ENCODE peak calls at places on chromosomes 16 and 17, in seven cellular contexts. L is AG04450, E is fibroblast of pulmonary artery, C is mesothelial cell of epicardium, I is ascending aorta, X is cardiac muscle cell, G is heart left ventricle. W is an unnamed sample.
A peak's percentile ranks its signal among the peaks of the same experiment; 100 is the strongest.

GRCh38 chr17:71055128-71055527 is 885.8 kb downstream of the KCNJ2 start:
- DNase-seq in X (no peak), G (no peak), I (no peak), C (no peak), L (peak; percentile 3), E (peak; percentile 33), W (no peak)

GRCh38 chr17:309361-309888 is 43.2 kb downstream of the RPH3AL start:
- DNase-seq in E (no peak), X (peak; percentile 61), C (peak; percentile 60), L (no peak), I (no peak), G (peak; percentile 25), W (no peak)

GRCh38 chr17:28807925-28808641 is 34.5 kb downstream of the FAM222B start:
- DNase-seq in G (no peak), I (no peak), L (peak; percentile 66), X (no peak), E (peak; percentile 86), C (no peak), W (no peak)

GRCh38 chr17:4881761-4882555 is 17.4 kb upstream of the C17orf107 start:
- DNase-seq in G (no peak), I (no peak), L (no peak), X (peak; percentile 76), E (peak; percentile 46), C (peak; percentile 78), W (peak; percentile 81)

GRCh38 chr16:31273676-31274075 is 13.9 kb downstream of the ITGAM start:
- DNase-seq in X (no peak), C (no peak), G (no peak), E (no peak), I (no peak), L (no peak), W (no peak)

GRCh38 chr17:58577696-58578095 is 63.3 kb upstream of the MTMR4 start:
- DNase-seq in X (peak; percentile 71), G (peak; percentile 46), E (peak; percentile 71), C (no peak), I (no peak), L (no peak), W (peak; percentile 58)

GRCh38 chr17:21169496-21169895 is 42.7 kb downstream of the DHRS7B start:
- DNase-seq in I (no peak), C (peak; percentile 19), G (no peak), X (peak; percentile 58), E (no peak), L (no peak), W (no peak)

GRCh38 chr16:6656760-6657159 is 675.9 kb upstream of the RBFOX1 start:
- DNase-seq in L (no peak), G (no peak), X (no peak), E (no peak), C (no peak), I (no peak), W (no peak)

GRCh38 chr16:72024862-72025382 is 16.4 kb downstream of the DHODH start:
- DNase-seq in X (no peak), G (no peak), L (no peak), E (no peak), C (no peak), I (no peak), W (no peak)

GRCh38 chr17:6471531-6472465 is 27.5 kb downstream of the PIMREG start:
- DNase-seq in X (no peak), I (no peak), G (no peak), C (no peak), L (peak; percentile 15), E (peak; percentile 82), W (no peak)

GRCh38 chr17:3513305-3514035 is 37.7 kb downstream of the ASPA start:
- DNase-seq in G (no peak), L (no peak), X (no peak), E (no peak), I (no peak), C (no peak), W (no peak)

GRCh38 chr17:78797691-78798585 is 15.9 kb upstream of the CYTH1 start:
- DNase-seq in X (no peak), E (no peak), G (no peak), C (no peak), L (no peak), I (no peak), W (no peak)

GRCh38 chr16:89135166-89135565 is 36.4 kb upstream of the CDH15 start:
- DNase-seq in I (no peak), L (no peak), X (no peak), E (no peak), C (no peak), G (no peak), W (no peak)

GRCh38 chr17:78933959-78934568 is 8.9 kb upstream of the TIMP2 start:
- DNase-seq in I (peak; percentile 95), G (peak; percentile 96), E (peak; percentile 99), C (peak; percentile 77), L (peak; percentile 99), X (peak; percentile 46), W (no peak)

GRCh38 chr16:3458852-3459361 is 15.4 kb downstream of the NAA60 start:
- DNase-seq in C (no peak), L (no peak), X (peak; percentile 14), I (no peak), G (no peak), E (no peak), W (no peak)

GRCh38 chr16:52592216-52592592 is 45.3 kb upstream of the TOX3 start:
- DNase-seq in E (no peak), L (no peak), X (no peak), I (no peak), G (no peak), C (no peak), W (no peak)

GRCh38 chr16:17397499-17397891 is 73.3 kb downstream of the XYLT1 start:
- DNase-seq in I (no peak), X (peak; percentile 69), L (no peak), C (no peak), G (peak; percentile 49), E (peak; percentile 46), W (no peak)

GRCh38 chr16:81601601-81602251 is 157.1 kb downstream of the CMIP start:
- DNase-seq in I (no peak), C (no peak), X (no peak), E (peak; percentile 25), L (no peak), G (no peak), W (no peak)

GRCh38 chr16:30121741-30122620 is 1.0 kb downstream of the MAPK3 start:
- DNase-seq in G (peak; percentile 81), I (peak; percentile 32), X (no peak), E (peak; percentile 21), L (no peak), C (no peak), W (no peak)

GRCh38 chr16:27318399-27319256 is 4.9 kb downstream of the IL4R start:
- DNase-seq in G (peak; percentile 71), E (peak; percentile 69), X (peak; percentile 58), C (no peak), I (peak; percentile 22), L (no peak), W (peak; percentile 57)

GRCh38 chr16:4515611-4516233 is 22.9 kb downstream of the CDIP1 start:
- DNase-seq in G (no peak), C (no peak), I (no peak), E (peak; percentile 61), L (no peak), X (no peak), W (no peak)

GRCh38 chr16:31008154-31008950 is 2.1 kb downstream of the STX1B start:
- DNase-seq in E (no peak), C (no peak), L (peak; percentile 41), G (no peak), X (no peak), I (no peak), W (no peak)

GRCh38 chr16:19655242-19655777 is 62.7 kb downstream of the KNOP1 start:
- DNase-seq in C (no peak), E (no peak), G (no peak), X (no peak), L (no peak), I (no peak), W (no peak)

GRCh38 chr17:7204828-7205461 is 14.7 kb downstream of the DLG4 start:
- DNase-seq in E (peak; percentile 85), G (peak; percentile 91), I (peak; percentile 66), L (peak; percentile 59), X (peak; percentile 96), C (peak; percentile 88), W (peak; percentile 98)

GRCh38 chr17:57164814-57165213 is 79.8 kb downstream of the AKAP1 start:
- DNase-seq in C (no peak), E (no peak), X (no peak), L (no peak), I (no peak), G (no peak), W (no peak)

GRCh38 chr16:83113317-83113716 is 486.5 kb downstream of the CDH13 start:
- DNase-seq in I (no peak), E (peak; percentile 45), C (no peak), G (no peak), X (peak; percentile 35), L (no peak), W (no peak)

GRCh38 chr16:11100239-11100750 is 155.7 kb downstream of the SOCS1 start:
- DNase-seq in X (peak; percentile 26), E (peak; percentile 93), L (peak; percentile 94), C (no peak), I (peak; percentile 42), G (peak; percentile 77), W (peak; percentile 75)

GRCh38 chr17:49875690-49876089 is 27.8 kb upstream of the TAC4 start:
- DNase-seq in I (no peak), E (no peak), G (no peak), L (no peak), C (no peak), X (no peak), W (no peak)

GRCh38 chr16:56041556-56042140 is 149.6 kb upstream of the GNAO1 start:
- DNase-seq in I (no peak), C (peak; percentile 42), L (no peak), X (peak; percentile 73), E (no peak), G (peak; percentile 36), W (peak; percentile 41)

GRCh38 chr16:1379054-1379862 is 27.5 kb downstream of the GNPTG start:
- DNase-seq in G (peak; percentile 90), C (peak; percentile 79), L (peak; percentile 13), E (peak; percentile 74), I (peak; percentile 73), X (peak; percentile 84), W (peak; percentile 93)

GRCh38 chr17:48023408-48024148 is 14.0 kb downstream of the COPZ2 start:
- DNase-seq in L (no peak), I (peak; percentile 56), C (peak; percentile 74), G (peak; percentile 88), E (peak; percentile 50), X (peak; percentile 82), W (no peak)
- TF ChIP-seq CTCF in L (peak; percentile 21), I (peak; percentile 29), C (peak; percentile 24), G (no peak), E (no peak), X (peak; percentile 30), W (no peak)

GRCh38 chr17:76189741-76190140 is 48.7 kb upstream of the FOXJ1 start:
- DNase-seq in L (no peak), E (no peak), I (no peak), X (no peak), C (no peak), G (no peak), W (no peak)
- TF ChIP-seq CTCF in L (no peak), E (no peak), I (no peak), X (no peak), C (no peak), G (no peak), W (no peak)

GRCh38 chr17:81129289-81129688 is 36.0 kb upstream of the PVALEF start:
- DNase-seq in X (no peak), G (no peak), L (no peak), I (no peak), E (no peak), C (no peak), W (no peak)
- TF ChIP-seq CTCF in X (no peak), G (no peak), L (no peak), I (no peak), E (no peak), C (no peak), W (no peak)

GRCh38 chr17:48830840-48831548 is at the start of gene CALCOCO2:
- DNase-seq in L (peak; percentile 65), I (peak; percentile 81), C (peak; percentile 89), E (peak; percentile 91), G (peak; percentile 94), X (peak; percentile 97), W (peak; percentile 97)
- TF ChIP-seq CTCF in L (no peak), I (no peak), C (no peak), E (no peak), G (no peak), X (no peak), W (no peak)